ENCODE peak calls at places on chromosomes 13 and 19, in five cellular contexts. U is prostate gland, M is K562, W is GM12878, O is stomach. D is an unnamed sample.
A peak's percentile ranks its signal among the peaks of the same experiment; 100 is the strongest.

GRCh38 chr13:113454936-113455335 is 1.6 kb upstream of the ADPRHL1 start:
- DNase-seq in W (no peak), O (no peak), U (no peak), M (no peak), D (no peak)

GRCh38 chr13:80196756-80197155 is 144.2 kb downstream of the SPRY2 start:
- DNase-seq in O (no peak), U (no peak), M (no peak), W (no peak), D (no peak)

GRCh38 chr19:51354742-51355148 is 11.4 kb downstream of the ETFB start:
- DNase-seq in M (no peak), W (no peak), U (no peak), O (no peak), D (no peak)

GRCh38 chr13:111632906-111633305 is 312.5 kb downstream of the TEX29 start:
- DNase-seq in O (no peak), W (no peak), M (no peak), U (no peak), D (no peak)

GRCh38 chr13:50129923-50130685 is 114.9 kb downstream of the KCNRG start:
- DNase-seq in M (no peak), W (no peak), O (no peak), U (no peak), D (peak; percentile 70)

GRCh38 chr19:38740252-38740592 is 4.1 kb downstream of the CAPN12 start:
- DNase-seq in W (no peak), O (no peak), M (no peak), U (no peak), D (no peak)

GRCh38 chr19:38700350-38700932 is 43.8 kb downstream of the CAPN12 start:
- DNase-seq in O (no peak), M (no peak), U (no peak), W (no peak), D (no peak)

GRCh38 chr13:50453238-50453637 is 390.3 kb downstream of the DLEU7 start:
- DNase-seq in U (no peak), W (no peak), O (no peak), M (no peak), D (no peak)

GRCh38 chr13:58097831-58098230 is 466.3 kb downstream of the PCDH17 start:
- DNase-seq in O (no peak), W (no peak), M (no peak), U (no peak), D (no peak)

GRCh38 chr19:39937094-39937493 is 2.7 kb upstream of the FCGBP start:
- DNase-seq in U (no peak), O (no peak), M (no peak), W (peak; percentile 36), D (no peak)

GRCh38 chr13:62130016-62130970 is 714.6 kb upstream of the PCDH20 start:
- DNase-seq in M (no peak), O (no peak), W (no peak), U (no peak), D (no peak)

GRCh38 chr13:82905071-82905470 is 977.2 kb downstream of the SLITRK1 start:
- DNase-seq in M (no peak), O (no peak), W (no peak), U (no peak), D (no peak)

GRCh38 chr13:70960841-70961443 is 852.7 kb upstream of the KLHL1 start:
- DNase-seq in W (peak; percentile 3), U (no peak), M (no peak), O (no peak), D (no peak)

GRCh38 chr13:99371956-99372355 is 64.8 kb upstream of the GPR183 start:
- DNase-seq in U (no peak), W (no peak), O (no peak), M (no peak), D (peak; percentile 47)

GRCh38 chr19:3372413-3372812 is 6.0 kb downstream of the NFIC start:
- DNase-seq in U (no peak), O (no peak), M (no peak), W (no peak), D (no peak)

GRCh38 chr19:7254590-7254989 is 39.6 kb downstream of the INSR start:
- DNase-seq in W (no peak), O (no peak), M (no peak), U (no peak), D (no peak)

GRCh38 chr19:29943615-29944014 is 1.6 kb downstream of the URI1 start:
- DNase-seq in U (no peak), O (no peak), W (no peak), M (no peak), D (no peak)

GRCh38 chr19:12495002-12495802 is 10.6 kb upstream of the ZNF709 start:
- DNase-seq in U (peak; percentile 97), M (peak; percentile 76), W (peak; percentile 74), O (peak; percentile 97), D (peak; percentile 97)
- TF ChIP-seq POLR2A in U (peak; percentile 83), M (peak; percentile 69), W (peak; percentile 95), O (no peak), D (no peak)

GRCh38 chr19:35525873-35526272 is 2.2 kb downstream of the SBSN start:
- DNase-seq in O (no peak), W (no peak), U (no peak), M (no peak), D (no peak)
- TF ChIP-seq POLR2AphosphoS5 in O (no peak), W (no peak), U (no peak), M (no peak), D (no peak)

GRCh38 chr19:34757441-34757840 is 15.6 kb downstream of the ZNF599 start:
- DNase-seq in M (no peak), U (no peak), O (no peak), W (no peak), D (no peak)

DNA sequence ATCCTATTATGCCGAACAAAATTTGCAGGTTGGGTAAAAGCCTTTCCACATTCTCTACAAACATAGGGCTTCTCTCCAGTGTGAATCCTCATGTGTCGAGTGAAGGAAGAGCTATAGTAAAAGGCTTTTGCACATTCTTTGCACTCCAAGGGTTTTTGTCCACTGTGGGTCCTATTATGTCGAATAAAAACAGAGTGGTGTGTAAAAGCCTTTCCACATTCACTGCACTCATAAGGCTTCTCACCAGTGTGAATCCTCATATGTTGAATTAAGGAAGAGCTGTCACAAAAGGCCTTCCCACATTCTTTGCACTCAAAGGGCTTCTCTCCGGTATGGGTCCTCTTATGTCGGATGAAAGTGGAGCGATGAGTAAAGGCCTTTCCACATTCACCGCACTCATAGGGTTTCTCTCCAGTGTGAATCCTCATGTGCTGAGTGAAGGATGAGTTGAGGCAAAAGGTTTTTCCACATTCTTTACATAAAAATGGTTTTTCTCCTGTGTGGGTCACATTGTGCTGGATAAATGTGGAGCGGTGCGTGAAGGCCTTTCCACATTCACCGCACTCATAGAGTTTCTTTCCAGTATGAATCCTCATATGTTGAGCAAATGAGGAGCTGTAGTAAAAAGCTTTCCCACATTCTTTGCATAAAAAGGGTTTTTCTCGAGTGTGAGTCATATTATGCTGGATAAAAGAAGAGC is 13.6 kb downstream of the ZNF599 start:
- DNase-seq in O (no peak), U (no peak), W (no peak), M (no peak), D (no peak)
- H3K9me3 ChIP-seq in O (peaks cover 100% of the 10 kb centered on the region), U (no peaks in the 10 kb centered on the region), W (peaks cover 23% of the 10 kb centered on the region), M (peaks cover 16% of the 10 kb centered on the region), D (peaks cover 27% of the 10 kb centered on the region)

GRCh38 chr19:41426952-41427646 is at the start of gene B3GNT8:
- DNase-seq in W (no peak), U (peak; percentile 89), O (peak; percentile 86), M (peak; percentile 94), D (peak; percentile 94)
- TF ChIP-seq POLR2A in W (peak; percentile 60), U (peak; percentile 94), O (no peak), M (peak; percentile 51), D (peak; percentile 90)

DNA sequence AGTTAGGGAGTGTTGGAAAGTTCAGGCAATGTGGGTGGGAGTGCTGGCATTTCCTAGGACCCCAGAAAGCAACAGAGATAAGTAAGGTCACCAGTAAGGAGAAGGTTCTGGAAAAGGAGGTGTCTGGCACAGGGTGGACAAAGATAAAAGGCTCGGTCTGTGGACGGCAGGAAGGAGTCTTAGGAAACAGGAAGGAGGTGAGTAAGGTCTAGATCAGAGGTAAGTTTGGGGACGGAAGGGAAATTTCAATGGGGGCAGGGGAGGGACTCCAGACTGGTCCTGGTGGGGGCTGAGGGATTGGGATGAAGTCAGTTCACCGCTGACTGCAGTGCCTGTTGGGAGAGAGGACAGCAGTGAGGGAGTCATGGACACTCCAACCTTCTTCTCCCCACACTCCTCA is 7.8 kb upstream of the OPA3 start:
- DNase-seq in O (no peak), W (no peak), M (no peak), U (no peak), D (no peak)
- TF ChIP-seq POLR2AphosphoS5 in O (no peak), W (no peak), M (no peak), U (no peak), D (no peak)

GRCh38 chr13:23321534-23322241 is 111.8 kb downstream of the SACS start:
- DNase-seq in U (no peak), M (no peak), O (no peak), W (peak; percentile 35), D (peak; percentile 76)

GRCh38 chr13:23325191-23325590 is 108.3 kb downstream of the SACS start:
- DNase-seq in U (no peak), M (no peak), W (peak; percentile 41), O (no peak), D (no peak)

GRCh38 chr13:23320926-23321533 is 112.5 kb downstream of the SACS start:
- DNase-seq in W (no peak), O (no peak), U (no peak), M (no peak), D (no peak)

GRCh38 chr13:23322353-23323336 is 110.9 kb downstream of the SACS start:
- DNase-seq in M (no peak), O (no peak), W (no peak), U (no peak), D (no peak)

GRCh38 chr13:23323946-23324709 is 109.4 kb downstream of the SACS start:
- DNase-seq in O (no peak), M (no peak), W (no peak), U (no peak), D (no peak)
- H3K9me3 ChIP-seq in O (no peaks in the 10 kb centered on the region), M (no peaks in the 10 kb centered on the region), W (no peaks in the 10 kb centered on the region), U (no peaks in the 10 kb centered on the region), D (no peaks in the 10 kb centered on the region)